ENCODE peak calls at places on chromosomes 2 and 18, in nine cellular contexts. One of them, this sample, is unnamed.

GRCh38 chr2:217804786-217805678 is 197.8 kb downstream of the TNS1 start:
- DNase-seq in GM12891: no peak
- DNase-seq in MCF 10A: no peak
- DNase-seq in SJCRH30: peak
- DNase-seq in dorsolateral prefrontal cortex: no peak
- DNase-seq in IMR-90: no peak
- DNase-seq in brain microvascular endothelial cell: no peak
- DNase-seq in heart right ventricle: no peak
- DNase-seq in HEK293T: no peak
- DNase-seq in this sample: no peak

GRCh38 chr2:150486539-150487484 is 655 bp downstream of the RND3 start:
- DNase-seq in GM12891: peak
- DNase-seq in MCF 10A: peak
- DNase-seq in SJCRH30: peak
- DNase-seq in dorsolateral prefrontal cortex: no peak
- DNase-seq in IMR-90: peak
- DNase-seq in brain microvascular endothelial cell: no peak
- DNase-seq in heart right ventricle: peak
- DNase-seq in HEK293T: peak
- DNase-seq in this sample: peak

GRCh38 chr2:201795608-201796477 is 10.5 kb upstream of the CDK15 start:
- DNase-seq in GM12891: no peak
- DNase-seq in MCF 10A: peak
- DNase-seq in SJCRH30: peak
- DNase-seq in dorsolateral prefrontal cortex: no peak
- DNase-seq in IMR-90: peak
- DNase-seq in brain microvascular endothelial cell: peak
- DNase-seq in heart right ventricle: peak
- DNase-seq in HEK293T: peak
- DNase-seq in this sample: no peak

GRCh38 chr2:192196451-192197194 is 1.9 kb upstream of the TMEFF2 start:
- DNase-seq in GM12891: no peak
- DNase-seq in MCF 10A: no peak
- DNase-seq in SJCRH30: peak
- DNase-seq in dorsolateral prefrontal cortex: peak
- DNase-seq in IMR-90: no peak
- DNase-seq in brain microvascular endothelial cell: no peak
- DNase-seq in heart right ventricle: no peak
- DNase-seq in HEK293T: no peak
- DNase-seq in this sample: no peak

GRCh38 chr2:10452334-10452733 is 4.2 kb upstream of the ODC1 start:
- DNase-seq in GM12891: no peak
- DNase-seq in MCF 10A: peak
- DNase-seq in SJCRH30: peak
- DNase-seq in dorsolateral prefrontal cortex: no peak
- DNase-seq in IMR-90: peak
- DNase-seq in brain microvascular endothelial cell: peak
- DNase-seq in heart right ventricle: no peak
- DNase-seq in HEK293T: no peak
- DNase-seq in this sample: peak

GRCh38 chr2:157871415-157871814 is 4.7 kb downstream of the ACVR1 start:
- DNase-seq in GM12891: no peak
- DNase-seq in MCF 10A: no peak
- DNase-seq in SJCRH30: no peak
- DNase-seq in dorsolateral prefrontal cortex: no peak
- DNase-seq in IMR-90: peak
- DNase-seq in brain microvascular endothelial cell: no peak
- DNase-seq in heart right ventricle: no peak
- DNase-seq in HEK293T: no peak
- DNase-seq in this sample: no peak

GRCh38 chr18:907171-907879 is 2.7 kb downstream of the ADCYAP1 start:
- DNase-seq in GM12891: peak
- DNase-seq in MCF 10A: no peak
- DNase-seq in SJCRH30: no peak
- DNase-seq in dorsolateral prefrontal cortex: no peak
- DNase-seq in IMR-90: no peak
- DNase-seq in brain microvascular endothelial cell: no peak
- DNase-seq in heart right ventricle: no peak
- DNase-seq in HEK293T: peak
- DNase-seq in this sample: no peak

GRCh38 chr2:17171446-17172049 is 346.7 kb downstream of the RAD51AP2 start:
- DNase-seq in GM12891: no peak
- DNase-seq in MCF 10A: peak
- DNase-seq in SJCRH30: peak
- DNase-seq in dorsolateral prefrontal cortex: peak
- DNase-seq in IMR-90: peak
- DNase-seq in brain microvascular endothelial cell: peak
- DNase-seq in heart right ventricle: peak
- DNase-seq in HEK293T: peak
- DNase-seq in this sample: peak

GRCh38 chr2:226631671-226632070 is 167.9 kb downstream of the IRS1 start:
- DNase-seq in GM12891: no peak
- DNase-seq in MCF 10A: no peak
- DNase-seq in SJCRH30: no peak
- DNase-seq in dorsolateral prefrontal cortex: no peak
- DNase-seq in IMR-90: peak
- DNase-seq in brain microvascular endothelial cell: no peak
- DNase-seq in heart right ventricle: no peak
- DNase-seq in HEK293T: no peak
- DNase-seq in this sample: no peak

GRCh38 chr18:8389391-8390340 is 219.6 kb upstream of the RAB12 start:
- DNase-seq in GM12891: peak
- DNase-seq in MCF 10A: peak
- DNase-seq in SJCRH30: peak
- DNase-seq in dorsolateral prefrontal cortex: peak
- DNase-seq in IMR-90: peak
- DNase-seq in brain microvascular endothelial cell: peak
- DNase-seq in heart right ventricle: peak
- DNase-seq in HEK293T: peak
- DNase-seq in this sample: no peak

GRCh38 chr18:13520306-13520705 is 206.1 kb downstream of the FAM210A start:
- DNase-seq in GM12891: no peak
- DNase-seq in MCF 10A: no peak
- DNase-seq in SJCRH30: no peak
- DNase-seq in dorsolateral prefrontal cortex: no peak
- DNase-seq in IMR-90: no peak
- DNase-seq in brain microvascular endothelial cell: no peak
- DNase-seq in heart right ventricle: no peak
- DNase-seq in HEK293T: no peak
- DNase-seq in this sample: no peak

GRCh38 chr2:43531251-43531650 is 64.6 kb downstream of the THADA start:
- DNase-seq in GM12891: no peak
- DNase-seq in MCF 10A: no peak
- DNase-seq in SJCRH30: no peak
- DNase-seq in dorsolateral prefrontal cortex: no peak
- DNase-seq in IMR-90: no peak
- DNase-seq in brain microvascular endothelial cell: no peak
- DNase-seq in heart right ventricle: no peak
- DNase-seq in HEK293T: no peak
- DNase-seq in this sample: no peak

GRCh38 chr2:241001413-241002274 is 3.2 kb downstream of the SNED1 start:
- DNase-seq in GM12891: no peak
- DNase-seq in MCF 10A: no peak
- DNase-seq in SJCRH30: no peak
- DNase-seq in dorsolateral prefrontal cortex: peak
- DNase-seq in IMR-90: no peak
- DNase-seq in brain microvascular endothelial cell: no peak
- DNase-seq in heart right ventricle: no peak
- DNase-seq in HEK293T: no peak
- DNase-seq in this sample: no peak

GRCh38 chr2:185793532-185794073 is 55.0 kb downstream of the FSIP2 start:
- DNase-seq in GM12891: no peak
- DNase-seq in MCF 10A: no peak
- DNase-seq in SJCRH30: no peak
- DNase-seq in dorsolateral prefrontal cortex: no peak
- DNase-seq in IMR-90: no peak
- DNase-seq in brain microvascular endothelial cell: no peak
- DNase-seq in heart right ventricle: no peak
- DNase-seq in HEK293T: no peak
- DNase-seq in this sample: no peak

GRCh38 chr18:53361044-53361443 is 863.4 kb downstream of the MBD2 start:
- DNase-seq in GM12891: no peak
- DNase-seq in MCF 10A: no peak
- DNase-seq in SJCRH30: no peak
- DNase-seq in dorsolateral prefrontal cortex: no peak
- DNase-seq in IMR-90: no peak
- DNase-seq in brain microvascular endothelial cell: no peak
- DNase-seq in heart right ventricle: no peak
- DNase-seq in HEK293T: no peak
- DNase-seq in this sample: no peak

GRCh38 chr2:215729985-215730620 is 283.2 kb downstream of the MREG start:
- DNase-seq in GM12891: no peak
- DNase-seq in MCF 10A: no peak
- DNase-seq in SJCRH30: no peak
- DNase-seq in dorsolateral prefrontal cortex: no peak
- DNase-seq in IMR-90: peak
- DNase-seq in brain microvascular endothelial cell: no peak
- DNase-seq in heart right ventricle: no peak
- DNase-seq in HEK293T: no peak
- DNase-seq in this sample: no peak

GRCh38 chr2:222569826-222570225 is 86.1 kb downstream of the FARSB start:
- DNase-seq in GM12891: no peak
- DNase-seq in MCF 10A: no peak
- DNase-seq in SJCRH30: no peak
- DNase-seq in dorsolateral prefrontal cortex: no peak
- DNase-seq in IMR-90: peak
- DNase-seq in brain microvascular endothelial cell: no peak
- DNase-seq in heart right ventricle: no peak
- DNase-seq in HEK293T: no peak
- DNase-seq in this sample: no peak

GRCh38 chr2:231557571-231558217 is 27.4 kb upstream of the NMUR1 start:
- DNase-seq in GM12891: peak
- DNase-seq in MCF 10A: peak
- DNase-seq in SJCRH30: peak
- DNase-seq in dorsolateral prefrontal cortex: peak
- DNase-seq in IMR-90: peak
- DNase-seq in brain microvascular endothelial cell: peak
- DNase-seq in heart right ventricle: peak
- DNase-seq in HEK293T: peak
- DNase-seq in this sample: peak

GRCh38 chr18:48832961-48833700 is 117.6 kb downstream of the SMAD7 start:
- DNase-seq in GM12891: no peak
- DNase-seq in MCF 10A: peak
- DNase-seq in SJCRH30: peak
- DNase-seq in dorsolateral prefrontal cortex: peak
- DNase-seq in IMR-90: peak
- DNase-seq in brain microvascular endothelial cell: no peak
- DNase-seq in heart right ventricle: peak
- DNase-seq in HEK293T: no peak
- DNase-seq in this sample: peak

GRCh38 chr18:48990497-48991298 is 39.9 kb upstream of the SMAD7 start:
- DNase-seq in GM12891: no peak
- DNase-seq in MCF 10A: peak
- DNase-seq in SJCRH30: no peak
- DNase-seq in dorsolateral prefrontal cortex: no peak
- DNase-seq in IMR-90: peak
- DNase-seq in brain microvascular endothelial cell: peak
- DNase-seq in heart right ventricle: no peak
- DNase-seq in HEK293T: no peak
- DNase-seq in this sample: no peak

GRCh38 chr2:29983308-29983707 is 61.9 kb upstream of the ALK start:
- DNase-seq in GM12891: no peak
- DNase-seq in MCF 10A: no peak
- DNase-seq in SJCRH30: no peak
- DNase-seq in dorsolateral prefrontal cortex: no peak
- DNase-seq in IMR-90: no peak
- DNase-seq in brain microvascular endothelial cell: no peak
- DNase-seq in heart right ventricle: no peak
- DNase-seq in HEK293T: no peak
- DNase-seq in this sample: no peak

GRCh38 chr18:72181241-72181764 is 362.8 kb downstream of the CBLN2 start:
- DNase-seq in GM12891: no peak
- DNase-seq in MCF 10A: no peak
- DNase-seq in SJCRH30: no peak
- DNase-seq in dorsolateral prefrontal cortex: no peak
- DNase-seq in IMR-90: no peak
- DNase-seq in brain microvascular endothelial cell: no peak
- DNase-seq in heart right ventricle: no peak
- DNase-seq in HEK293T: no peak
- DNase-seq in this sample: no peak

GRCh38 chr2:98932164-98932563 is 3.9 kb downstream of the CRACDL start:
- DNase-seq in GM12891: no peak
- DNase-seq in MCF 10A: no peak
- DNase-seq in SJCRH30: no peak
- DNase-seq in dorsolateral prefrontal cortex: no peak
- DNase-seq in IMR-90: no peak
- DNase-seq in brain microvascular endothelial cell: no peak
- DNase-seq in heart right ventricle: no peak
- DNase-seq in HEK293T: no peak
- DNase-seq in this sample: no peak

GRCh38 chr2:228180126-228181097 is 1.1 kb downstream of the SPHKAP start:
- DNase-seq in GM12891: no peak
- DNase-seq in MCF 10A: no peak
- DNase-seq in SJCRH30: no peak
- DNase-seq in dorsolateral prefrontal cortex: no peak
- DNase-seq in IMR-90: no peak
- DNase-seq in brain microvascular endothelial cell: no peak
- DNase-seq in heart right ventricle: peak
- DNase-seq in HEK293T: no peak
- DNase-seq in this sample: no peak

GRCh38 chr2:128607981-128608506 is 289.4 kb upstream of the HS6ST1 start:
- DNase-seq in GM12891: no peak
- DNase-seq in MCF 10A: peak
- DNase-seq in SJCRH30: no peak
- DNase-seq in dorsolateral prefrontal cortex: peak
- DNase-seq in IMR-90: no peak
- DNase-seq in brain microvascular endothelial cell: no peak
- DNase-seq in heart right ventricle: no peak
- DNase-seq in HEK293T: no peak
- DNase-seq in this sample: no peak

GRCh38 chr2:164142755-164143154 is 406.9 kb upstream of the FIGN start:
- DNase-seq in GM12891: no peak
- DNase-seq in MCF 10A: no peak
- DNase-seq in SJCRH30: no peak
- DNase-seq in dorsolateral prefrontal cortex: no peak
- DNase-seq in IMR-90: no peak
- DNase-seq in brain microvascular endothelial cell: no peak
- DNase-seq in heart right ventricle: no peak
- DNase-seq in HEK293T: no peak
- DNase-seq in this sample: no peak

GRCh38 chr2:72176281-72176680 is 28.6 kb upstream of the CYP26B1 start:
- DNase-seq in GM12891: no peak
- DNase-seq in MCF 10A: no peak
- DNase-seq in SJCRH30: no peak
- DNase-seq in dorsolateral prefrontal cortex: no peak
- DNase-seq in IMR-90: no peak
- DNase-seq in brain microvascular endothelial cell: no peak
- DNase-seq in heart right ventricle: no peak
- DNase-seq in HEK293T: no peak
- DNase-seq in this sample: no peak

GRCh38 chr2:116719841-116720240 is 1094.7 kb upstream of the DDX18 start:
- DNase-seq in GM12891: no peak
- DNase-seq in MCF 10A: peak
- DNase-seq in SJCRH30: peak
- DNase-seq in dorsolateral prefrontal cortex: no peak
- DNase-seq in IMR-90: no peak
- DNase-seq in brain microvascular endothelial cell: peak
- DNase-seq in heart right ventricle: no peak
- DNase-seq in HEK293T: no peak
- DNase-seq in this sample: no peak

GRCh38 chr2:110134025-110134424 is 18.4 kb upstream of the MALL start:
- DNase-seq in GM12891: no peak
- DNase-seq in MCF 10A: no peak
- DNase-seq in SJCRH30: no peak
- DNase-seq in dorsolateral prefrontal cortex: no peak
- DNase-seq in IMR-90: no peak
- DNase-seq in brain microvascular endothelial cell: no peak
- DNase-seq in heart right ventricle: no peak
- DNase-seq in HEK293T: no peak
- DNase-seq in this sample: no peak